ENCODE peak calls at places on chromosomes 7 and 10, in seven cellular contexts. J, B, E, M, K, I and A are unnamed samples.

GRCh38 chr7:141587304-141587703 is 36.1 kb downstream of the AGK start:
- DNase-seq in M (no peak), B (no peak), I (no peak), E (no peak), J (no peak), K (no peak), A (no peak)

GRCh38 chr7:107816053-107816566 is 13.1 kb upstream of the SLC26A3 start:
- DNase-seq in E (no peak), I (no peak), M (no peak), J (no peak), K (no peak), B (no peak), A (no peak)

GRCh38 chr10:3398825-3399646 is 226.5 kb upstream of the PITRM1 start:
- DNase-seq in I (no peak), E (no peak), B (no peak), J (no peak), K (no peak), M (no peak), A (no peak)

GRCh38 chr10:79244841-79245504 is 102.3 kb upstream of the PPIF start:
- DNase-seq in K (no peak), M (no peak), B (peak), E (no peak), I (no peak), J (peak), A (peak)

GRCh38 chr10:11522821-11523245 is 88.6 kb downstream of the USP6NL start:
- DNase-seq in E (no peak), B (no peak), J (no peak), I (no peak), M (no peak), K (peak), A (no peak)

GRCh38 chr7:1736469-1736817 is 66.4 kb downstream of the ELFN1 start:
- DNase-seq in E (no peak), B (no peak), J (no peak), M (no peak), K (no peak), I (no peak), A (no peak)

GRCh38 chr7:129343099-129343700 is 91.0 kb upstream of the STRIP2 start:
- DNase-seq in J (peak), I (no peak), B (peak), M (peak), K (no peak), E (peak), A (peak)

GRCh38 chr7:42522227-42522991 is 285.4 kb upstream of the GLI3 start:
- DNase-seq in E (peak), K (no peak), M (peak), I (no peak), B (no peak), J (no peak), A (no peak)

GRCh38 chr7:91784469-91784868 is 96.0 kb downstream of the MTERF1 start:
- DNase-seq in E (peak), J (no peak), M (peak), B (no peak), I (no peak), K (no peak), A (no peak)